ENCODE peak calls at places on chromosomes 13 and 19, in ten cellular contexts. U is breast epithelium, N is keratinocyte, E is mammary epithelial cell, R is sigmoid colon, L is Peyer's patch, D is bronchial epithelial cell, H is fibroblast of pulmonary artery, M is thyroid gland, W is fibroblast of lung. Q is an unnamed sample.

GRCh38 chr19:1968279-1969175 is 27.6 kb downstream of the CSNK1G2 start:
- DNase-seq in H (no peak), R (no peak), D (no peak), M (no peak), N (no peak), E (no peak), W (no peak), L (no peak), U (no peak), Q (no peak)

GRCh38 chr19:29810504-29810871 is 1.3 kb upstream of the CCNE1 start:
- DNase-seq in L (no peak), H (no peak), M (peak), W (peak), U (peak), D (peak), N (peak), R (no peak), E (peak), Q (no peak)

GRCh38 chr19:43620061-43621001 is 902 bp upstream of the ZNF428 start:
- DNase-seq in W (no peak), H (no peak), N (no peak), M (no peak), D (no peak), E (no peak), U (no peak), R (no peak), L (no peak), Q (no peak)

GRCh38 chr13:107441279-107441678 is 774.1 kb downstream of the LIG4 start:
- DNase-seq in E (no peak), W (peak), U (no peak), D (no peak), L (no peak), R (no peak), H (peak), N (no peak), M (no peak), Q (peak)

GRCh38 chr13:104961246-104961645 is 1574.2 kb downstream of the EFNB2 start:
- DNase-seq in R (no peak), L (no peak), H (no peak), N (no peak), D (no peak), E (no peak), M (no peak), U (no peak), W (no peak), Q (no peak)

GRCh38 chr13:90984737-90985136 is 362.8 kb upstream of the MIR17HG start:
- DNase-seq in R (no peak), N (no peak), W (no peak), L (no peak), E (no peak), U (no peak), H (no peak), D (no peak), M (no peak), Q (no peak)

GRCh38 chr13:25686831-25687495 is 315.2 kb downstream of the ATP8A2 start:
- DNase-seq in W (no peak), H (no peak), U (no peak), R (no peak), E (no peak), N (no peak), M (no peak), D (no peak), L (no peak), Q (no peak)

GRCh38 chr19:48354332-48354992 is 9.3 kb downstream of the TMEM143 start:
- DNase-seq in E (no peak), M (no peak), L (no peak), H (no peak), R (no peak), W (peak), D (no peak), U (no peak), N (no peak), Q (no peak)

GRCh38 chr19:48445256-48445605 is 552 bp upstream of the GRWD1 start:
- DNase-seq in U (no peak), W (peak), R (no peak), E (peak), D (peak), N (peak), L (no peak), M (peak), H (peak), Q (peak)

GRCh38 chr19:6802336-6803035 is 30.0 kb downstream of the VAV1 start:
- DNase-seq in E (no peak), D (peak), R (peak), U (no peak), H (no peak), M (peak), L (peak), N (no peak), W (no peak), Q (no peak)

GRCh38 chr13:46810440-46810839 is 13.5 kb upstream of the ESD start:
- DNase-seq in N (no peak), R (no peak), H (no peak), D (no peak), L (no peak), U (no peak), W (peak), E (no peak), M (no peak), Q (no peak)

GRCh38 chr19:38389101-38389925 is 816 bp downstream of the SPRED3 start:
- DNase-seq in D (peak), L (peak), M (no peak), W (peak), R (no peak), H (peak), U (no peak), E (peak), N (no peak), Q (peak)

GRCh38 chr19:41548954-41549688 is 26.8 kb upstream of the CEACAM21 start:
- DNase-seq in U (no peak), R (no peak), N (no peak), E (no peak), W (no peak), M (peak), D (no peak), L (peak), H (no peak), Q (no peak)

GRCh38 chr13:40781717-40782116 is 7.7 kb upstream of the SLC25A15 start:
- DNase-seq in D (no peak), L (no peak), M (no peak), R (no peak), U (no peak), W (no peak), E (no peak), H (no peak), N (no peak), Q (no peak)

GRCh38 chr13:25214371-25215252 is 42.5 kb upstream of the AMER2 start:
- DNase-seq in U (no peak), H (peak), M (no peak), L (no peak), W (peak), R (peak), N (no peak), E (peak), D (peak), Q (no peak)

GRCh38 chr13:78660130-78660857 is 1.3 kb upstream of the OBI1 start:
- DNase-seq in U (no peak), R (no peak), L (peak), M (peak), D (no peak), N (no peak), H (no peak), E (no peak), W (peak), Q (no peak)

GRCh38 chr13:72651196-72651595 is 76.2 kb downstream of the MZT1 start:
- DNase-seq in M (no peak), L (no peak), R (no peak), D (peak), N (no peak), E (no peak), H (peak), U (no peak), W (peak), Q (no peak)

GRCh38 chr19:48221628-48222027 is 34.1 kb downstream of the CARD8 start:
- DNase-seq in E (no peak), M (no peak), N (no peak), W (no peak), D (no peak), H (no peak), R (no peak), U (no peak), L (no peak), Q (no peak)

GRCh38 chr19:54444737-54445136 is 4.3 kb upstream of the LENG8 start:
- DNase-seq in H (no peak), D (no peak), R (no peak), U (no peak), E (no peak), M (no peak), L (no peak), N (no peak), W (no peak), Q (no peak)

GRCh38 chr19:1618157-1619093 is 13.2 kb upstream of the UQCR11 start:
- DNase-seq in M (peak), L (peak), W (no peak), E (peak), R (no peak), D (peak), H (peak), U (no peak), N (no peak), Q (no peak)

GRCh38 chr13:65606622-65607021 is 1623.5 kb downstream of the PCDH9 start:
- DNase-seq in R (no peak), W (peak), D (no peak), U (no peak), H (peak), N (no peak), L (no peak), E (no peak), M (no peak), Q (no peak)

GRCh38 chr19:35404879-35405622 is 34.2 kb downstream of the GPR42 start:
- DNase-seq in R (no peak), M (no peak), W (peak), D (peak), L (no peak), E (peak), N (peak), U (no peak), H (peak), Q (no peak)

GRCh38 chr19:1574354-1574753 is 6.2 kb upstream of the MEX3D start:
- DNase-seq in M (no peak), R (no peak), H (no peak), L (no peak), D (no peak), N (no peak), W (no peak), E (no peak), U (no peak), Q (no peak)

GRCh38 chr13:78201411-78201810 is 282.8 kb upstream of the EDNRB start:
- DNase-seq in R (no peak), U (no peak), D (no peak), W (no peak), M (no peak), H (no peak), E (no peak), L (no peak), N (no peak), Q (no peak)

GRCh38 chr13:39956036-39956435 is 300.6 kb downstream of the COG6 start:
- DNase-seq in U (no peak), E (peak), R (no peak), H (no peak), L (no peak), N (no peak), M (no peak), W (no peak), D (no peak), Q (no peak)

GRCh38 chr13:21616880-21617279 is 12.9 kb upstream of the MICU2 start:
- DNase-seq in L (no peak), R (no peak), H (no peak), E (no peak), U (no peak), M (no peak), W (no peak), D (no peak), N (no peak), Q (no peak)

GRCh38 chr19:6503407-6504201 is 1.5 kb upstream of the TUBB4A start:
- DNase-seq in U (no peak), L (no peak), R (no peak), N (no peak), D (no peak), E (no peak), M (no peak), H (no peak), W (no peak), Q (no peak)

GRCh38 chr13:21988624-21989023 is 317.8 kb downstream of the FGF9 start:
- DNase-seq in R (no peak), M (no peak), L (no peak), E (no peak), U (no peak), H (no peak), D (no peak), W (no peak), N (no peak), Q (no peak)

GRCh38 chr19:6730153-6730804 is 7.1 kb downstream of the GPR108 start:
- DNase-seq in U (no peak), N (no peak), H (no peak), R (peak), M (peak), D (peak), L (peak), E (no peak), W (no peak), Q (no peak)

GRCh38 chr19:39502640-39503417 is 4.1 kb downstream of the DLL3 start:
- DNase-seq in H (peak), N (no peak), W (peak), R (no peak), U (no peak), L (peak), M (peak), E (peak), D (peak), Q (no peak)

GRCh38 chr19:1214862-1215731 is 9.5 kb downstream of the STK11 start:
- DNase-seq in L (no peak), W (peak), N (no peak), M (peak), H (no peak), R (peak), D (peak), E (no peak), U (no peak), Q (no peak)

GRCh38 chr13:40149611-40150283 is 494.3 kb downstream of the COG6 start:
- DNase-seq in D (peak), R (peak), W (peak), E (peak), N (no peak), U (no peak), M (no peak), L (no peak), H (peak), Q (peak)

GRCh38 chr19:2949939-2950285 is 5.1 kb upstream of the ZNF77 start:
- DNase-seq in L (no peak), W (peak), N (no peak), M (no peak), H (peak), R (no peak), D (peak), U (no peak), E (no peak), Q (no peak)

DNA sequence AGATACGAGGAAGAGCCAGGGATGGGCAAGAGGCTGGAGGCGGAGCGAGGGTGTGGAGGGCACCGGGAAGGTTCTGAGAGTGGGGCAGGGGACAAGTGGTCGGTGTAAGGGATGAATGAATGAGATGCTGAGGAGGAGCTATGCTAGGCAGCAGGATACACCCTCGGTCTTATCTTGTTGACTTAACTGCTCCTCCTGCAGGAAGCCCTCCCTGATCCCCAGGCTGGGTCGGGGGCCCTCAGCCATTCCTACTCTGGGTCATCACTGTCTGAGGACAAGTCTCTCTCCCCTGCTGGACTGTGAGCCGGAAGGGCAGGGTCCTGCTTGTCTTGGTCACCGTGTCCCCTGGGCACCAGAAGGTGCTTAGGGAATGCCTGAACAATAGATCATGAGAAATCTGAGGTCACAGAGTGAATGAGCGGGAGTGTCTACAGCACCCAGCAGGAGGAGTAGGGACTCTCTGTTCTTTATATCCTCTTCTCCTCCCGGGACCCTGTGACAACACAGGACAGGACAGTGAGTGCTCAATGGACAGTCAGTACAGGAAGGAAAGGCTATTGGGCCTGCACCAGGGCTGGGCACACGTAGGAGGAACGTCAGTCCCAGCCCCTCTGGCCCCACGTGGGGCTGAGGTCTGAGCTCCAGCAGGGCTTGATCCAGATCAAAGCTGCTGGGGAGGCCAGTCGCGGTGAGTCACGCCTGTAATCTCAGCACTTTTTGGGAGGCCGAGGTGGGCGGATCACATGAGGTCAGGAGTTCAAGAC is 6.5 kb downstream of the NKPD1 start:
- DNase-seq in D (no peak), R (no peak), W (peak), H (peak), U (no peak), M (no peak), E (peak), N (no peak), L (no peak), Q (no peak)
- H3K4me3 ChIP-seq in D (no peak), R (no peak), W (no peak), H (no peak), U (peak), M (no peak), E (no peak), N (no peak), L (peak), Q (no peak)

GRCh38 chr13:97627566-97627965 is 193.6 kb downstream of the RAP2A start:
- DNase-seq in D (peak), E (peak), M (peak), W (peak), N (no peak), H (peak), U (no peak), L (no peak), R (no peak), Q (peak)
- TF ChIP-seq CTCF in D (no peak), E (no peak), M (no peak), W (no peak), N (no peak), H (no peak), U (no peak), L (no peak), R (no peak), Q (no peak)

GRCh38 chr19:45076851-45077730 is 813 bp upstream of the ZNF296 start:
- DNase-seq in M (no peak), L (no peak), N (no peak), W (no peak), D (no peak), R (no peak), U (no peak), E (no peak), H (no peak), Q (no peak)
- H3K4me3 ChIP-seq in M (no peak), L (peak), N (peak), W (peak), D (peak), R (no peak), U (peak), E (no peak), H (peak), Q (peak)

GRCh38 chr13:76307157-76307556 is 579.0 kb downstream of the KCTD12 start:
- DNase-seq in M (peak), L (no peak), E (no peak), U (no peak), R (no peak), H (peak), N (no peak), W (peak), D (no peak), Q (no peak)
- TF ChIP-seq CTCF in M (peak), L (no peak), E (no peak), U (no peak), R (no peak), H (no peak), N (no peak), W (no peak), D (no peak), Q (no peak)

DNA sequence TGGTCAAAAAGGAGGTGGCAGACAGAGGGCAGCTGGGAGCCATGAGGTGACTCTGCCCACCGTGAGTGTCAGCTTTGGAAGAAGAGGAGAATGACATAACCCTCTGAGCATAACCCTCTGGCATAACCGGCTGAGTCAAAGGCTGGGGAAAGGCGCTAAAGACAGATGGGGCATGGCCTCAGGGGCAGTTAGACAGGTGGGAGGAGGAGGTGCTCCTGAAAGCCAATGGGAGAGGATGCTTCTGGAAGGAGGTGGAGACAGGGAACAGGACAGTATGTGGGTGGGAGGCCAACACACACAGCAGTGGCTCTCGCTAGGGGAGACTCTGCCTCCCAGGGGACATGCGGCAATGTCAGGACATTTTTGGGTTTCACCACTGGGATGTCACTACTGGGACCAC is 17.1 kb downstream of the ELAVL1 start:
- DNase-seq in H (no peak), N (no peak), U (no peak), W (no peak), M (no peak), E (peak), L (no peak), D (peak), R (no peak), Q (no peak)
- H3K4me3 ChIP-seq in H (no peak), N (no peak), U (no peak), W (no peak), M (no peak), E (no peak), L (no peak), D (no peak), R (no peak), Q (no peak)

GRCh38 chr19:46928951-46929350 is 68.2 kb downstream of the ARHGAP35 start:
- DNase-seq in U (no peak), R (no peak), D (no peak), W (no peak), E (no peak), L (no peak), N (no peak), H (no peak), M (no peak), Q (no peak)
- TF ChIP-seq CTCF in U (no peak), R (no peak), D (no peak), W (peak), E (no peak), L (no peak), N (no peak), H (peak), M (no peak), Q (peak)

GRCh38 chr19:56403261-56403660 is 871 bp upstream of the ZNF583 start:
- DNase-seq in E (no peak), M (no peak), W (peak), N (no peak), U (no peak), D (no peak), L (no peak), H (peak), R (no peak), Q (no peak)
- H3K4me3 ChIP-seq in E (peak), M (peak), W (peak), N (peak), U (peak), D (peak), L (peak), H (peak), R (peak), Q (peak)

DNA sequence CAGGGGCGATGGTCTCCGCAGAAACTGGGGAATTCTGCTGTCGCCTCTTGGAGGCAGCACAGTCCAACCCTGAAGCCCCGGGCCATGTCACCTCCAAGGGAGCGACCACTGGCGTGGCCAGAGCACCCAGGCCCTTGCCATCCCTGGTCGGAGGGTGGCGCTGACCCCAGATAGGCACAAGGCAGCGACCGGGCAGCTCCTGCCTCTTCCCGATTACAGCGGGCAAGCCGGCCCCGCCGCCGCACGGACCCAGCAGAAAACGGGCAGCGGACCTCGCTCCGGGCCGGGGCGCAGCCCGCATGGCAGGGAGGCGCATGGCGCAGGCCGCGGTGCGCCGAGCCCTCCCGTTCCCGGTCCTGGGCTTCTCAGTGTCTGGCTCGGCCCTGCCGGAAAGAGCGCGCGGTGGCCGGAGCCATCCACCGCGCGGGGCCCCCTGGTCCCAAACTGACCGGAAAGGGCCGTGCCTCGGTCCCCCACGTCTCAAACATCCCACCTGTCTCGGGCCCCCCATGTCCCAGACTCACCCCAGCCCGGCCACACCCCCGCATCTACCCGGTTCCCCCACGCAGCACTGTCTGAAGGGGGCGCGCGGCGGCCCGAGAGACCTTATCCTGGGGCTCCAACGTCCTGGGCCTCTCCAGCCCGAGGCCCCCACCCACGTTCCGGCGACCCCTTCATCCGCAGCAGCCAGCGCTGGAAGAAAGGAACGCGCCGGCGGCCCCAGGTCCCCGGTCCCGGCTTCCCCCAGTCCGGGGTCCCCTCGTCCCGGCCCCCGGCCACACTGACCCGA is 725 bp downstream of the CERS1 start:
- DNase-seq in D (no peak), U (no peak), R (no peak), L (no peak), H (peak), W (peak), E (peak), M (peak), N (no peak), Q (no peak)
- TF ChIP-seq CTCF in D (peak), U (no peak), R (no peak), L (no peak), H (peak), W (no peak), E (no peak), M (peak), N (peak), Q (peak)

GRCh38 chr13:79745141-79745540 is 264.2 kb downstream of the NDFIP2 start:
- DNase-seq in U (no peak), L (no peak), M (no peak), D (no peak), R (no peak), N (no peak), E (no peak), H (no peak), W (no peak), Q (no peak)
- H3K4me3 ChIP-seq in U (no peak), L (no peak), M (no peak), D (no peak), R (no peak), N (no peak), E (no peak), H (no peak), W (no peak), Q (no peak)

Q was measured in kidney epithelial cell.